ENCODE peak calls at places on chromosomes 3 and 15, in seven cellular contexts. U is transverse colon, R is left ventricle myocardium inferior, A is mesendoderm, S is heart left ventricle, V is fibroblast of lung, Z is PC-3. N is an unnamed sample. For H3K36me3, the result is how much of the 10 kb centered on the place peaks cover.

GRCh38 chr3:9791127-9791526 is 1.1 kb downstream of the TADA3 start:
- DNase-seq in U (no peak), R (no peak), A (no peak), S (no peak), V (no peak), Z (no peak), N (no peak)

GRCh38 chr3:168073842-168074311 is 21.8 kb downstream of the GOLIM4 start:
- DNase-seq in U (no peak), R (no peak), A (no peak), S (no peak), V (no peak), Z (no peak), N (no peak)

GRCh38 chr3:32278714-32279113 is 40.2 kb downstream of the CMTM8 start:
- DNase-seq in U (no peak), R (no peak), A (no peak), S (no peak), V (peak), Z (peak), N (no peak)

GRCh38 chr3:187848396-187848795 is 103.1 kb upstream of the BCL6 start:
- DNase-seq in U (no peak), R (no peak), A (no peak), S (no peak), V (no peak), Z (no peak), N (no peak)

GRCh38 chr15:56629133-56629532 is 104.2 kb downstream of the ZNF280D start:
- DNase-seq in U (no peak), R (no peak), A (no peak), S (no peak), V (no peak), Z (no peak), N (no peak)

GRCh38 chr3:184414418-184415228 is 34.8 kb downstream of the CHRD start:
- DNase-seq in U (no peak), R (no peak), A (no peak), S (no peak), V (no peak), Z (no peak), N (no peak)

GRCh38 chr15:70341566-70341965 is 243.8 kb upstream of the TLE3 start:
- DNase-seq in U (no peak), R (no peak), A (no peak), S (no peak), V (no peak), Z (no peak), N (no peak)

GRCh38 chr15:52171386-52171785 is 19.8 kb downstream of the GNB5 start:
- DNase-seq in U (no peak), R (no peak), A (peak), S (no peak), V (no peak), Z (no peak), N (no peak)

GRCh38 chr3:50321844-50322385 is 630 bp downstream of the HYAL2 start:
- DNase-seq in U (no peak), R (no peak), A (no peak), S (peak), V (no peak), Z (no peak), N (no peak)

GRCh38 chr3:192444096-192444790 is 283.1 kb downstream of the FGF12 start:
- DNase-seq in U (peak), R (peak), A (peak), S (peak), V (peak), Z (peak), N (peak)

GRCh38 chr3:15726043-15726442 is 71.7 kb downstream of the ANKRD28 start:
- DNase-seq in U (no peak), R (no peak), A (peak), S (no peak), V (peak), Z (no peak), N (no peak)

GRCh38 chr15:25903024-25903581 is 40.0 kb upstream of the ATP10A start:
- DNase-seq in U (no peak), R (no peak), A (peak), S (no peak), V (peak), Z (peak), N (no peak)

GRCh38 chr3:17009831-17010230 is 125.1 kb downstream of the PLCL2 start:
- DNase-seq in U (no peak), R (no peak), A (no peak), S (no peak), V (peak), Z (no peak), N (no peak)

GRCh38 chr3:48215466-48215865 is 7.8 kb upstream of the CAMP start:
- DNase-seq in U (peak), R (peak), A (no peak), S (peak), V (peak), Z (no peak), N (peak)

GRCh38 chr3:157064402-157064801 is 95.5 kb downstream of the CCNL1 start:
- DNase-seq in U (peak), R (no peak), A (peak), S (no peak), V (no peak), Z (no peak), N (peak)

GRCh38 chr15:29969587-29970401 is 113.0 kb upstream of the GOLGA8J start:
- DNase-seq in U (no peak), R (no peak), A (no peak), S (no peak), V (no peak), Z (peak), N (no peak)

GRCh38 chr3:25563601-25564000 is 101.1 kb downstream of the TOP2B start:
- DNase-seq in U (no peak), R (no peak), A (no peak), S (no peak), V (no peak), Z (no peak), N (no peak)

GRCh38 chr15:62648954-62649353 is 393.6 kb upstream of the TPM1 start:
- DNase-seq in U (no peak), R (no peak), A (peak), S (peak), V (peak), Z (peak), N (no peak)

GRCh38 chr15:48029656-48030055 is 91.1 kb upstream of the SLC24A5 start:
- DNase-seq in U (no peak), R (no peak), A (no peak), S (no peak), V (no peak), Z (no peak), N (no peak)

GRCh38 chr3:194195611-194196010 is 59.7 kb downstream of the HES1 start:
- DNase-seq in U (no peak), R (no peak), A (no peak), S (no peak), V (no peak), Z (no peak), N (no peak)

GRCh38 chr15:55357774-55358173 is 38.8 kb downstream of the PIGB start:
- DNase-seq in U (no peak), R (no peak), A (no peak), S (no peak), V (peak), Z (peak), N (no peak)

GRCh38 chr3:48409291-48410201 is 20.3 kb downstream of the PLXNB1 start:
- DNase-seq in U (no peak), R (peak), A (no peak), S (peak), V (no peak), Z (no peak), N (peak)

GRCh38 chr3:142148871-142149860 is at the start of gene TFDP2:
- DNase-seq in U (peak), R (peak), A (peak), S (peak), V (peak), Z (peak), N (peak)

GRCh38 chr3:96803860-96804259 is 10.5 kb upstream of the EPHA6 start:
- DNase-seq in U (no peak), R (no peak), A (peak), S (no peak), V (no peak), Z (no peak), N (no peak)

DNA sequence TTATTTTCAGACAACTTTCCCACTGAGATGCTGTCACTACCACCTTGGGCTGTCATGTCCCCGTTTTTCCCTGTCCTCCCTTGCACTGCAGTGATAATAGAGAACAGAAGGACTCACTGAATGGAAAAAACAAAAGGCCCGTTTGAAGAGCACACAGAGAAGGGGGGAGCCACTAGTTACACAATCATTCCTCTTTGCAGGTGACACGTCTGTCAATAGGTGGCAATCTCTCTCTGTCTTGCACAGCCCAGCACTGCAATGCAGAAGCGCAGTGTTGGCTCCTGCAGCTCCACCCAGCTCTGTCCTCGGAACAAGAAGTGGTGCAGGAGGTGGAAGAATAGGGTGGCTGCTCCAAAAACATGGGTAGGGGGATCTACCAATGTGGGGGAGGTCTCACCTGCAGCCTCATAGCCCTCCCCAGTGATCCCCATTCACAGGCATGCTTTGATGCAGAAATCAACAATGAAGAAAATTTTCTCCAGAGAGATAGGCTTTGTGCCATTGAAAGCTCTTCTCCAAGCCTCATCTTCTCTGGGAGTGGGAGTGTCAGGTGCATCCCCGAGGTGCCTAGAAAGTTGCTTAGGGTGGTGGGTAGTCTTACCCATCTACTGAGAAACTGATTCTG is 31.8 kb downstream of the FSTL1 start:
- DNase-seq in U (peak), R (peak), A (peak), S (peak), V (no peak), Z (peak), N (no peak)
- H3K36me3 ChIP-seq in U (under half), R (under half), A (under half), S (under half), V (under half), Z (under half), N (under half)

GRCh38 chr3:132034486-132035464 is at the start of gene CPNE4:
- DNase-seq in U (peak), R (peak), A (peak), S (peak), V (peak), Z (peak), N (peak)

GRCh38 chr3:132034097-132034485 is 723 bp downstream of the CPNE4 start:
- DNase-seq in U (no peak), R (no peak), A (no peak), S (no peak), V (no peak), Z (no peak), N (no peak)

GRCh38 chr3:132032959-132033358 is 1.9 kb downstream of the CPNE4 start:
- DNase-seq in U (no peak), R (no peak), A (no peak), S (no peak), V (no peak), Z (no peak), N (no peak)

GRCh38 chr3:132033471-132033870 is 1.3 kb downstream of the CPNE4 start:
- DNase-seq in U (no peak), R (no peak), A (peak), S (no peak), V (no peak), Z (no peak), N (no peak)

GRCh38 chr3:132029182-132029902 is 5.5 kb downstream of the CPNE4 start:
- DNase-seq in U (peak), R (peak), A (peak), S (peak), V (peak), Z (peak), N (peak)
- H3K4me3 ChIP-seq in U (no peak), R (no peak), A (no peak), S (no peak), V (no peak), Z (peak), N (no peak)

DNA sequence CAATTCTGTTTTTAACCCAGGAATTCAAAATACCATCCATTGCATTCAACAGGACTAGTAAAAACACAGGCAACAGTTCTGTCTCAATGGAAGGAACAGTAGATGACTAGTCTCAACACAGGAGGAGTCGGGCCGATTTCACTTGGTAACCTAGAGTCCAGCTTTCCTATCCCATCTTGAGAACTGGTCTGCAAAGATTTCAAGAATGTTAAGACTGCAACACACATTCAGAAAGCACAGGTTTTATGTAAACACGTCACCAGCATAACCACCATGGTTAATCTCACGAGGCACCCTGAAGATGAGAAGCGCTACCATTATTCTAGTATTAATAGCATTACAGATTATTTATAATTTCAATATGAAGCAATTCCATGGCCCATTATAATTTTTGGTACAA is 22.0 kb downstream of the UQCC5 start:
- DNase-seq in U (no peak), R (no peak), A (no peak), S (no peak), V (no peak), Z (no peak), N (no peak)
- H3K36me3 ChIP-seq in U (under half), R (half or more), A (under half), S (under half), V (under half), Z (under half), N (half or more)

GRCh38 chr15:98728107-98728810 is 79.9 kb downstream of the IGF1R start:
- DNase-seq in U (no peak), R (no peak), A (peak), S (no peak), V (no peak), Z (no peak), N (no peak)
- H3K4me3 ChIP-seq in U (no peak), R (peak), A (no peak), S (no peak), V (no peak), Z (no peak), N (peak)

N was measured in gastrocnemius medialis.